ENCODE peak calls at places on chromosomes 16 and 17, in seven cellular contexts. L, Z, D, Q, X, O and P are unnamed samples.

GRCh38 chr16:65666132-65666869 is 544.4 kb upstream of the CDH11 start:
- DNase-seq in O (no peak), Z (no peak), Q (no peak), X (no peak), L (no peak), D (peak; percentile 81), P (no peak)

GRCh38 chr17:63450551-63450950 is 4.4 kb upstream of the CYB561 start:
- DNase-seq in O (no peak), Q (no peak), X (no peak), Z (peak; percentile 92), D (no peak), L (no peak), P (no peak)

GRCh38 chr17:1711804-1712203 is 1.6 kb upstream of the TLCD2 start:
- DNase-seq in Q (no peak), X (no peak), O (no peak), D (no peak), Z (no peak), L (no peak), P (no peak)

GRCh38 chr16:29645699-29646187 is 17.3 kb upstream of the SPN start:
- DNase-seq in Q (peak; percentile 49), D (peak; percentile 89), X (peak; percentile 79), L (peak; percentile 83), O (no peak), Z (no peak), P (no peak)

GRCh38 chr17:29615048-29615385 is 7.7 kb downstream of the CORO6 start:
- DNase-seq in X (peak; percentile 47), D (no peak), Z (no peak), Q (no peak), O (no peak), L (no peak), P (no peak)

GRCh38 chr17:18141210-18141803 is 32.8 kb downstream of the MYO15A start:
- DNase-seq in Z (peak; percentile 68), D (peak; percentile 30), L (no peak), O (peak; percentile 58), X (peak; percentile 31), Q (no peak), P (peak; percentile 3)

GRCh38 chr17:79970576-79971068 is 65.0 kb downstream of the TBC1D16 start:
- DNase-seq in D (peak; percentile 77), Q (peak; percentile 38), Z (no peak), O (no peak), L (no peak), X (no peak), P (no peak)

GRCh38 chr16:49858200-49859129 is 2.6 kb upstream of the ZNF423 start:
- DNase-seq in L (no peak), X (peak; percentile 45), O (peak; percentile 73), Q (no peak), D (no peak), Z (peak; percentile 22), P (no peak)

GRCh38 chr16:619476-620100 is 11.2 kb upstream of the WFIKKN1 start:
- DNase-seq in Z (no peak), D (no peak), Q (no peak), X (no peak), O (no peak), L (no peak), P (no peak)

GRCh38 chr16:67865318-67865717 is 7.5 kb upstream of the EDC4 start:
- DNase-seq in Q (no peak), D (peak; percentile 68), X (no peak), Z (peak; percentile 40), L (no peak), O (no peak), P (no peak)

GRCh38 chr17:8393470-8394231 is 4.0 kb downstream of the RNF222 start:
- DNase-seq in Q (no peak), D (no peak), X (no peak), O (no peak), Z (no peak), L (no peak), P (no peak)

GRCh38 chr17:10622610-10623485 is 34.3 kb downstream of the MYH3 start:
- DNase-seq in D (no peak), X (no peak), Q (no peak), Z (no peak), L (no peak), O (no peak), P (no peak)

GRCh38 chr17:70644093-70644492 is 474.8 kb downstream of the KCNJ2 start:
- DNase-seq in L (no peak), Z (peak; percentile 4), X (no peak), O (no peak), Q (no peak), D (no peak), P (no peak)

GRCh38 chr17:61833536-61834203 is 29.7 kb downstream of the BRIP1 start:
- DNase-seq in D (no peak), Z (peak; percentile 18), L (no peak), O (no peak), X (no peak), Q (peak; percentile 69), P (no peak)

GRCh38 chr16:84478172-84478948 is 26.1 kb downstream of the MEAK7 start:
- DNase-seq in O (peak; percentile 26), Q (no peak), Z (no peak), X (no peak), D (no peak), L (no peak), P (no peak)

DNA sequence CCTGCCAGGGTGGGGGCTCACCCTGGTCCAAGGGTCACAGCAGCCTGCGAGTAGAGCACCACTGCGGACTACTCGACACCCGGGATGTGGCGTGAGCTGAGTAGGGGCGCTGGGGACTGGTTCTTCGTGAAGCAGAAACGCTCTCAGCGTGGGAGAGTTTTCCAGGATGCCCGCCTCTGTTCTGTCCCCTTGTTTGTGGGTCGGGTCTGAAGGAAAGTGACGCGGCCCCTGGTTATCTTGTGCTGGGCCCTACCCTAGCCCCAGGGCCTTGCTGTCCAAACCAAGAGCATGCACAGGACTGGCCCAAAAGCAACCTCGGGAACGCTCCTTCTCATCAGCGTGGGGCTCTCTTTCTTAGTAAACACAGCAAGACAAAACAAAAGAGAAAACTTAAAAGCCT is 303.3 kb downstream of the IRF8 start:
- DNase-seq in Q (no peak), X (no peak), O (no peak), L (no peak), D (no peak), Z (no peak), P (no peak)
- TF ChIP-seq EZH2 in Q (no peak), X (no peak), O (no peak), L (no peak), D (no peak), Z (no peak), P (no peak)

GRCh38 chr17:38982858-38983746 is 15.9 kb upstream of the FBXO47 start:
- DNase-seq in Q (peak; percentile 53), D (peak; percentile 69), L (peak; percentile 19), X (peak; percentile 42), Z (peak; percentile 74), O (peak; percentile 55), P (peak; percentile 70)
- TF ChIP-seq POLR2AphosphoS5 in Q (no peak), D (no peak), L (no peak), X (no peak), Z (no peak), O (no peak), P (no peak)

DNA sequence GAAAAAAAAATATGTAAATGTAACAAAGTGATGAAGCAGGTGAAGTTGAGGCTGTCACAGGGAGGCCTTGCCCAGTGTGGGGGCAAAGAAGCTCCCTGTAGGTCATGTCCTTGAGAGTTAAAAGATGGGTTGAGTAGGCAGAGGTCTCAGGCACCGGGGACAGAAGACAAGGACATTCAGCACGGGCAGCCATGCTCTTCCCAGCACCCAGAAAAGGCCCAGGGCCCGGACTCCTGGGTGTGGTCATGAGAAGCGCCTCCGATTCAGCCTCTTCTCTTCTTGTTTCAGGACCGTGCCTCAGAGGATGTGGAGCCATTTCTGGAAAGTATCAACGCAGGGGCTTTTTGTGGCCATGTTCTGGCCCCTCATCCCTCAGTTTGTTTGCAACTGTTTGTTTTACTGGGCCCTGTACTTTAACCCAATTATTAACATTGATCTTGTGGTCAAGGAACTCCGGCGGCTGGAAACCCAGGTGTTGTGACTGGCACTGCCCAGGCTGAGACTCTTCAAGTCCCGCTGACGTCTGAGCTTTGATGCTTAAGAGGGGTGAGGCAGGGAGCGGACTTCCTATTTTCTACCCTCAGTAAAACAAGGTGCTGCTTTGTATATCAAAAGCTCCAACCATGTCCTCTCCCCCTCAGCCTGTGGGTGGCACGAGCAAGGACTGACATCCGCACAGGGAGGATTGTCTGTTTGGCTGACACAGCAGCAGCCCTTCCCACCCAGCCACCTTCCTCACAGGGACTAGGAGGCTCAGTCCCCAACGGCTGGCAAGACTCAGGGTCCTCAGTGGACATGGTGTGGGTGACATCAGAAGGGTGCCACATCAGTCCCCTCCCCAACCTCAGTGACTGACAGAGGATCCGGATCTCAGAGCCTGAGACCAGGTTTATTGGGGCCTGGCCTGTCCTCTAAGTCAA is 26.5 kb downstream of the PLA2G10 start:
- DNase-seq in Q (no peak), X (no peak), O (no peak), Z (no peak), L (no peak), D (no peak), P (no peak)
- H3K9ac ChIP-seq in Q (no peak overlapping the region), X (no peak overlapping the region), O (no peak overlapping the region), Z (no peak overlapping the region), L (no peak overlapping the region), D (no peak overlapping the region), P (no peak overlapping the region)

GRCh38 chr17:39601010-39601597 is 6.6 kb downstream of the NEUROD2 start:
- DNase-seq in Z (no peak), D (no peak), Q (no peak), L (no peak), O (peak; percentile 74), X (no peak), P (no peak)

GRCh38 chr17:39601758-39602532 is 5.8 kb downstream of the NEUROD2 start:
- DNase-seq in D (no peak), Z (no peak), L (no peak), X (no peak), O (peak; percentile 52), Q (no peak), P (no peak)

GRCh38 chr17:39599006-39599664 is 8.6 kb downstream of the NEUROD2 start:
- DNase-seq in X (no peak), Q (no peak), O (peak; percentile 73), L (no peak), D (no peak), Z (no peak), P (no peak)

GRCh38 chr17:39599665-39600468 is 7.9 kb downstream of the NEUROD2 start:
- DNase-seq in O (peak; percentile 73), Z (no peak), X (no peak), D (no peak), Q (no peak), L (no peak), P (no peak)

DNA sequence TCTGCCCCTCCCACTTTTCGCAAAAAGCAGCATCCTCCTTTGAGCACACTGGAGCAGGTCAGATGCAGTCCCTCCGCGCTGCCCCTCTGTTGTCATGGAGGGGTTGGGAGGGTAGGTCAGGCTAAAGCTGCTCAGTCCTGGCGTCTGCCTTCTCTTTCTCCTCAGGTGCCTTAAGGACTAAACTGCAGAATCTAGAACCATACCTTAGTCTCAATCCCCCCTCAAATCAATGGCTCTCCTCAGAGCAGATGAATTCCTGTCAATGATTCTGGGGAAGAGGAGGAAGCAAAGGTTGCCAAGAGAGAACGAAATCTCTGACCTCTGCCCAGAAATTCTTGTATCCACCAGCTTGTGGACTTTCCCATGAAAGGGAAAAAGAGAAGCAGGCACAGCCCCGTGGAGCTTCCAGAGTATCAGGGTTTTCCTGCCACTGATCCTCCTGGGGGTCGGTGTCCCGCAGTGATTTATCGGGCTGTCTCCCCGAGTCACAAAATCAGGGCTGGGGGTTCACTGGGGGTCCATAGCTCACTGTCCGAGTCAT is 7.2 kb downstream of the NEUROD2 start:
- DNase-seq in Z (no peak), Q (no peak), D (no peak), L (no peak), O (peak; percentile 56), X (no peak), P (no peak)
- TF ChIP-seq EZH2 in Z (no peak), Q (no peak), D (no peak), L (no peak), O (no peak), X (no peak), P (no peak)

GRCh38 chr16:58652741-58653140 is 23.1 kb upstream of the CNOT1 start:
- DNase-seq in D (peak; percentile 57), Z (no peak), O (peak; percentile 62), X (no peak), Q (no peak), L (no peak), P (no peak)
- TF ChIP-seq POLR2AphosphoS5 in D (no peak), Z (no peak), O (peak; percentile 68), X (no peak), Q (no peak), L (no peak), P (no peak)